ENCODE peak calls at places on chromosomes 5 and 9, in five cellular contexts. Z, H, M, F and T are unnamed samples.
A peak's percentile ranks its signal among the peaks of the same experiment; 100 is the strongest.

GRCh38 chr5:98735806-98736507 is 37.5 kb upstream of the RGMB start:
- DNase-seq in F (peak; percentile 25), Z (peak; percentile 62), H (peak; percentile 87), M (no peak), T (peak; percentile 78)

GRCh38 chr9:115442054-115442453 is 324.1 kb upstream of the TNC start:
- DNase-seq in H (peak; percentile 69), Z (peak; percentile 74), F (peak; percentile 78), M (no peak), T (peak; percentile 56)

GRCh38 chr5:95843733-95844223 is 21.3 kb upstream of the GLRX start:
- DNase-seq in H (no peak), Z (no peak), F (peak; percentile 81), M (no peak), T (peak; percentile 10)

GRCh38 chr9:136054798-136055714 is 40.0 kb downstream of the NACC2 start:
- DNase-seq in F (no peak), M (no peak), H (no peak), Z (no peak), T (no peak)

GRCh38 chr5:78717674-78718073 is 69.1 kb upstream of the LHFPL2 start:
- DNase-seq in Z (peak; percentile 54), H (peak; percentile 80), M (no peak), F (peak; percentile 72), T (peak; percentile 19)

GRCh38 chr5:111699976-111700375 is 57.0 kb downstream of the NREP start:
- DNase-seq in Z (peak; percentile 44), M (no peak), F (no peak), H (no peak), T (no peak)

GRCh38 chr5:530556-530955 is 6.3 kb upstream of the SLC9A3 start:
- DNase-seq in Z (no peak), F (no peak), M (no peak), H (no peak), T (no peak)

GRCh38 chr9:134272302-134273023 is 53.8 kb upstream of the RXRA start:
- DNase-seq in F (no peak), H (no peak), M (no peak), Z (no peak), T (no peak)

GRCh38 chr9:122329592-122329991 is 41.2 kb upstream of the PTGS1 start:
- DNase-seq in M (no peak), F (no peak), Z (no peak), H (no peak), T (no peak)

GRCh38 chr9:130891699-130892502 is 4.7 kb downstream of the QRFP start:
- DNase-seq in Z (no peak), F (no peak), M (no peak), H (no peak), T (no peak)

GRCh38 chr5:150603052-150603451 is 37.4 kb upstream of the SYNPO start:
- DNase-seq in F (no peak), H (no peak), Z (no peak), M (no peak), T (no peak)

GRCh38 chr5:73376618-73377170 is 71.9 kb downstream of the FOXD1 start:
- DNase-seq in M (no peak), Z (peak; percentile 81), F (peak; percentile 76), H (peak; percentile 83), T (peak; percentile 34)

GRCh38 chr5:171865431-171865830 is 79.8 kb downstream of the SMIM23 start:
- DNase-seq in F (no peak), M (no peak), Z (no peak), H (no peak), T (no peak)

GRCh38 chr9:100525563-100525962 is 52.3 kb upstream of the CAVIN4 start:
- DNase-seq in F (no peak), M (no peak), Z (no peak), H (peak; percentile 2), T (no peak)

GRCh38 chr5:181131514-181131913 is 545 bp upstream of the OR2V1 start:
- DNase-seq in H (no peak), M (no peak), F (no peak), Z (no peak), T (no peak)

GRCh38 chr5:83340511-83340918 is 131.0 kb upstream of the VCAN start:
- DNase-seq in F (no peak), Z (no peak), M (no peak), H (no peak), T (peak; percentile 44)

GRCh38 chr9:121709798-121710197 is 58.4 kb downstream of the DAB2IP start:
- DNase-seq in F (no peak), Z (no peak), H (peak; percentile 27), M (no peak), T (no peak)

GRCh38 chr5:38715671-38716070 is 130.1 kb upstream of the OSMR start:
- DNase-seq in Z (no peak), F (peak; percentile 44), M (peak; percentile 43), H (peak; percentile 2), T (no peak)

GRCh38 chr5:140833993-140834392 is at the start of gene PCDHA7:
- DNase-seq in Z (peak; percentile 5), M (no peak), H (peak; percentile 2), F (no peak), T (peak; percentile 30)

GRCh38 chr9:83330207-83331196 is 207.7 kb downstream of the FRMD3 start:
- DNase-seq in Z (no peak), F (no peak), M (no peak), H (no peak), T (no peak)

GRCh38 chr9:75941066-75941465 is 50.6 kb downstream of the PCSK5 start:
- DNase-seq in F (no peak), H (no peak), Z (peak; percentile 80), M (no peak), T (no peak)

GRCh38 chr5:55421074-55421529 is 113.3 kb downstream of the MTREX start:
- DNase-seq in H (peak; percentile 63), Z (peak; percentile 43), F (no peak), M (no peak), T (no peak)

GRCh38 chr5:5244581-5244980 is 104.5 kb downstream of the ADAMTS16 start:
- DNase-seq in Z (no peak), F (no peak), H (no peak), M (no peak), T (no peak)

GRCh38 chr9:32398207-32398606 is 13.8 kb downstream of the ACO1 start:
- DNase-seq in F (peak; percentile 62), H (peak; percentile 81), M (no peak), Z (peak; percentile 64), T (no peak)

GRCh38 chr9:37198034-37198718 is 77.8 kb downstream of the ZCCHC7 start:
- DNase-seq in Z (no peak), F (no peak), M (no peak), H (no peak), T (no peak)

GRCh38 chr9:109117856-109118801 is 1.6 kb downstream of the TMEM245 start:
- DNase-seq in F (peak; percentile 96), Z (peak; percentile 83), H (peak; percentile 89), M (no peak), T (peak; percentile 68)

GRCh38 chr9:134689320-134690181 is 47.9 kb downstream of the COL5A1 start:
- DNase-seq in F (peak; percentile 65), H (peak; percentile 49), M (peak; percentile 48), Z (no peak), T (peak; percentile 58)

GRCh38 chr9:69431777-69432176 is 106.8 kb downstream of the ENTREP1 start:
- DNase-seq in M (no peak), Z (no peak), H (no peak), F (no peak), T (no peak)

GRCh38 chr9:79054500-79054899 is 517.3 kb upstream of the TLE4 start:
- DNase-seq in M (no peak), Z (peak; percentile 57), F (no peak), H (peak; percentile 60), T (no peak)

GRCh38 chr9:73680831-73681230 is 529.2 kb downstream of the ANXA1 start:
- DNase-seq in H (no peak), Z (no peak), F (peak; percentile 29), M (no peak), T (no peak)

GRCh38 chr5:180804129-180804601 is 1.6 kb upstream of the MGAT1 start:
- DNase-seq in Z (no peak), M (no peak), H (no peak), F (no peak), T (no peak)

GRCh38 chr5:93342563-93343061 is 238.4 kb downstream of the NR2F1-AS1 start:
- DNase-seq in M (no peak), Z (no peak), F (no peak), H (no peak), T (peak; percentile 17)

GRCh38 chr9:130445268-130445983 is 665 bp downstream of the ASS1 start:
- DNase-seq in M (no peak), F (peak; percentile 81), H (no peak), Z (no peak), T (peak; percentile 84)

GRCh38 chr5:154302181-154302580 is 111.6 kb downstream of the GALNT10 start:
- DNase-seq in F (no peak), M (no peak), Z (peak; percentile 52), H (no peak), T (no peak)

GRCh38 chr5:181189363-181189961 is 15.5 kb downstream of the TRIM7 start:
- DNase-seq in Z (no peak), M (no peak), H (peak; percentile 30), F (peak; percentile 71), T (peak; percentile 73)

GRCh38 chr5:141940695-141941271 is 17.1 kb downstream of the DELE1 start:
- DNase-seq in H (peak; percentile 16), M (no peak), Z (peak; percentile 64), F (peak; percentile 22), T (peak; percentile 16)

GRCh38 chr9:137959641-137960411 is 82.2 kb downstream of the CACNA1B start:
- DNase-seq in M (no peak), F (no peak), Z (no peak), H (no peak), T (no peak)

GRCh38 chr5:100890514-100891008 is 12.5 kb downstream of the ST8SIA4 start:
- DNase-seq in Z (no peak), M (no peak), H (no peak), F (peak; percentile 27), T (no peak)
- H3K9ac ChIP-seq in Z (no peak overlapping the region), M (no peak overlapping the region), H (no peak overlapping the region), F (peak overlapping the region; percentile 47), T (peak overlapping the region; percentile 52)

DNA sequence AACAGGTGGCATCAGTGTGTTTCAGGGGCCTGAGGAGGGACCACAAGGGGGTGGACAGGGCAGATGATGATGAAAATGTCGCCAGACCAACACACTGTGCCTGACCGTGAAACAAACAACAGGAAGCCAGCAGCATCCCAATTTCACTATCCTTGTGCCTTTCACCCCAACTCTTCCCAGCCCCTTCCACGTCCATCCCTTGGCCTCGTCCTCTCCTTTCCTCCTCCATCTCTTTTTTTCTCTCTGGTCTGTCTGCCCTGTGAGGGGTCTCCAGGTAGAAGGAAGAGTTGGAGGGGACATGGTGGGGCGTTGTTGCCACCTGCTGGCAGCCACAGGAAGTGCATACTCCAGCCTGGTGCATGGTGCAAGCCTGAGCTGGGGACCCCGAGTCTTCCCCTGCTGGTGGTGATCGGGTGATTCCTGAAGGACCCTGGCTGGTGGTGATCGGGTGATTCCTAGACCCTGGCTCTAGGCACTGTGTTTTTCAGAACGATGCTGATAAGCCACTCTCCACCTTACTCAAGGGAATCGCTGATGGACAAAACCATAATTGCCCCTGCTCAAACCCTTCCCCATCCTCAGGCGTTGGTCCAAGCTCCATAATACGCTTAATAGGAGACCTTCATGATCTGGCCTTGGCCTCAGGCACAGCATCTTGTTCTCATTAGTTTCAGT is 21.7 kb upstream of the NSD1 start:
- DNase-seq in Z (no peak), F (peak; percentile 60), H (peak; percentile 30), M (peak; percentile 81), T (peak; percentile 65)
- H3K4me3 ChIP-seq in Z (no peak overlapping the region), F (no peak overlapping the region), H (no peak overlapping the region), M (no peak overlapping the region), T (no peak overlapping the region)

GRCh38 chr5:52801329-52801728 is 13.6 kb downstream of the ITGA1 start:
- DNase-seq in H (peak; percentile 46), Z (peak; percentile 16), M (peak; percentile 18), F (peak; percentile 60), T (peak; percentile 40)
- H3K9ac ChIP-seq in H (peak overlapping the region; percentile 91), Z (peak overlapping the region; percentile 97), M (no peak overlapping the region), F (peak overlapping the region; percentile 96), T (peak overlapping the region; percentile 90)

GRCh38 chr9:125418404-125418803 is 156.8 kb downstream of the GAPVD1 start:
- DNase-seq in M (no peak), F (peak; percentile 7), Z (no peak), H (peak; percentile 58), T (peak; percentile 64)
- H3K4me3 ChIP-seq in M (no peak overlapping the region), F (no peak overlapping the region), Z (no peak overlapping the region), H (no peak overlapping the region), T (no peak overlapping the region)